ENCODE peak calls at places on chromosomes 13 and 19, in seven cellular contexts. M is posterior vena cava, C is EH, O is left ventricle myocardium inferior, U is midbrain, Z is fibroblast of lung, J is cerebellar nuclear complex. Y is an unnamed sample.

GRCh38 chr13:66546534-66547379 is 683.4 kb downstream of the PCDH9 start:
- DNase-seq in M (no peak), C (peak; percentile 58), O (no peak), U (no peak), Z (peak; percentile 60), J (no peak), Y (no peak)

GRCh38 chr13:58080806-58081205 is 449.3 kb downstream of the PCDH17 start:
- DNase-seq in M (no peak), C (no peak), O (no peak), U (no peak), Z (peak; percentile 57), J (no peak), Y (peak; percentile 59)

GRCh38 chr13:32019612-32020233 is 11.9 kb upstream of the FRY start:
- DNase-seq in M (no peak), C (peak; percentile 74), O (no peak), U (peak; percentile 46), Z (peak; percentile 63), J (no peak), Y (peak; percentile 66)

GRCh38 chr13:105202384-105202783 is 1333.1 kb downstream of the EFNB2 start:
- DNase-seq in M (no peak), C (peak; percentile 25), O (no peak), U (peak; percentile 55), Z (peak; percentile 66), J (no peak), Y (no peak)

GRCh38 chr19:52398091-52398461 is 427 bp downstream of the ZNF528 start:
- DNase-seq in M (no peak), C (peak; percentile 16), O (no peak), U (no peak), Z (peak; percentile 11), J (no peak), Y (no peak)

GRCh38 chr13:28313579-28313978 is 175.2 kb downstream of the PAN3 start:
- DNase-seq in M (no peak), C (peak; percentile 68), O (no peak), U (no peak), Z (peak; percentile 13), J (no peak), Y (peak; percentile 41)

GRCh38 chr13:37412271-37412683 is 186.3 kb downstream of the POSTN start:
- DNase-seq in M (no peak), C (peak; percentile 58), O (no peak), U (no peak), Z (peak; percentile 82), J (no peak), Y (no peak)

GRCh38 chr19:57099199-57099661 is 20.6 kb upstream of the USP29 start:
- DNase-seq in M (peak; percentile 88), C (peak; percentile 30), O (peak; percentile 72), U (peak; percentile 77), Z (peak; percentile 34), J (no peak), Y (no peak)